ENCODE peak calls at places on chromosome 2, in five cellular contexts. T is GM12865, A is AG04450, G is GM06990, L is AG09309. P is an unnamed sample.
A peak's percentile ranks its signal among the peaks of the same experiment; 100 is the strongest.

GRCh38 chr2:202450785-202451184 is 74.7 kb downstream of the BMPR2 start:
- DNase-seq in L (no peak), T (no peak), G (no peak), A (no peak), P (no peak)

GRCh38 chr2:155947069-155947468 is 385.5 kb downstream of the NR4A2 start:
- DNase-seq in G (no peak), L (no peak), A (no peak), T (no peak), P (no peak)

GRCh38 chr2:205902041-205902898 is 183.7 kb downstream of the INO80D start:
- DNase-seq in G (no peak), T (no peak), A (no peak), L (no peak), P (no peak)

GRCh38 chr2:206082298-206082843 is 3.6 kb downstream of the INO80D start:
- DNase-seq in T (peak; percentile 3), G (no peak), L (no peak), A (no peak), P (no peak)

GRCh38 chr2:230774348-230774951 is 61.8 kb downstream of the CAB39 start:
- DNase-seq in L (peak; percentile 59), G (no peak), T (no peak), A (peak; percentile 51), P (no peak)

GRCh38 chr2:111032721-111033532 is 87.8 kb upstream of the BCL2L11 start:
- DNase-seq in L (no peak), G (no peak), A (no peak), T (peak; percentile 28), P (no peak)

GRCh38 chr2:145760781-145761649 is 1241.1 kb upstream of the ZEB2 start:
- DNase-seq in A (peak; percentile 57), L (peak; percentile 37), G (no peak), T (no peak), P (no peak)

GRCh38 chr2:206799083-206799482 is 33.7 kb downstream of the FASTKD2 start:
- DNase-seq in G (no peak), A (no peak), T (no peak), L (no peak), P (no peak)

GRCh38 chr2:85888020-85888744 is 608 bp downstream of the ST3GAL5 start:
- DNase-seq in A (no peak), T (peak; percentile 35), G (peak; percentile 56), L (no peak), P (peak; percentile 57)

GRCh38 chr2:198337368-198337767 is 533.0 kb downstream of the PLCL1 start:
- DNase-seq in L (no peak), T (no peak), A (no peak), G (no peak), P (no peak)

GRCh38 chr2:82731824-82732223 is 1727.3 kb downstream of the SUCLG1 start:
- DNase-seq in T (no peak), G (no peak), L (no peak), A (no peak), P (no peak)

GRCh38 chr2:227862741-227863588 is 8.5 kb upstream of the DAW1 start:
- DNase-seq in A (peak; percentile 29), T (no peak), G (no peak), L (peak; percentile 71), P (no peak)

GRCh38 chr2:177998996-177999395 is 73.6 kb downstream of the PDE11A start:
- DNase-seq in A (no peak), T (no peak), G (no peak), L (no peak), P (no peak)

GRCh38 chr2:109129921-109130725 is 1.1 kb downstream of the SH3RF3 start:
- DNase-seq in A (no peak), T (peak; percentile 29), G (no peak), L (no peak), P (peak; percentile 51)

GRCh38 chr2:232328516-232329460 is 49.8 kb upstream of the ALPP start:
- DNase-seq in L (no peak), A (no peak), G (no peak), T (no peak), P (peak; percentile 22)

GRCh38 chr2:55460562-55460961 is 40.9 kb upstream of the CCDC88A start:
- DNase-seq in L (no peak), T (peak; percentile 5), G (no peak), A (no peak), P (no peak)

GRCh38 chr2:1603059-1603458 is 141.3 kb downstream of the PXDN start:
- DNase-seq in L (no peak), G (no peak), T (no peak), A (no peak), P (no peak)

GRCh38 chr2:185472574-185472973 is 266.0 kb upstream of the FSIP2 start:
- DNase-seq in G (no peak), L (no peak), T (no peak), A (no peak), P (no peak)

GRCh38 chr2:28507806-28508764 is 12.2 kb downstream of the PLB1 start:
- DNase-seq in A (no peak), G (no peak), T (peak; percentile 4), L (no peak), P (no peak)

GRCh38 chr2:193584522-193584938 is 1389.8 kb upstream of the TMEFF2 start:
- DNase-seq in A (no peak), G (no peak), T (peak; percentile 51), L (no peak), P (no peak)

GRCh38 chr2:239467281-239467955 is 66.6 kb upstream of the HDAC4 start:
- DNase-seq in G (no peak), L (no peak), T (no peak), A (no peak), P (no peak)

GRCh38 chr2:102975996-102976636 is 214.3 kb downstream of the TMEM182 start:
- DNase-seq in A (no peak), T (peak; percentile 36), L (no peak), G (no peak), P (no peak)

GRCh38 chr2:3575534-3576324 is 669 bp downstream of the RPS7 start:
- DNase-seq in T (peak; percentile 27), L (no peak), A (no peak), G (peak; percentile 54), P (peak; percentile 57)

GRCh38 chr2:101873543-101873942 is 118.2 kb upstream of the IL1R2 start:
- DNase-seq in A (no peak), G (no peak), T (peak; percentile 27), L (no peak), P (no peak)

GRCh38 chr2:5539281-5540211 is 152.6 kb upstream of the SOX11 start:
- DNase-seq in A (no peak), G (no peak), L (no peak), T (no peak), P (no peak)

GRCh38 chr2:134282638-134283400 is 28.9 kb downstream of the MGAT5 start:
- DNase-seq in L (no peak), G (peak; percentile 72), T (peak; percentile 96), A (no peak), P (no peak)

GRCh38 chr2:169877406-169877805 is 50.2 kb downstream of the UBR3 start:
- DNase-seq in L (no peak), G (no peak), A (no peak), T (peak; percentile 8), P (no peak)

GRCh38 chr2:179263015-179263414 is 1.6 kb downstream of the SESTD1 start:
- DNase-seq in A (no peak), G (no peak), L (no peak), T (no peak), P (no peak)

GRCh38 chr2:133377021-133377481 is 191.2 kb downstream of the NCKAP5 start:
- DNase-seq in A (no peak), T (no peak), L (no peak), G (no peak), P (no peak)

DNA sequence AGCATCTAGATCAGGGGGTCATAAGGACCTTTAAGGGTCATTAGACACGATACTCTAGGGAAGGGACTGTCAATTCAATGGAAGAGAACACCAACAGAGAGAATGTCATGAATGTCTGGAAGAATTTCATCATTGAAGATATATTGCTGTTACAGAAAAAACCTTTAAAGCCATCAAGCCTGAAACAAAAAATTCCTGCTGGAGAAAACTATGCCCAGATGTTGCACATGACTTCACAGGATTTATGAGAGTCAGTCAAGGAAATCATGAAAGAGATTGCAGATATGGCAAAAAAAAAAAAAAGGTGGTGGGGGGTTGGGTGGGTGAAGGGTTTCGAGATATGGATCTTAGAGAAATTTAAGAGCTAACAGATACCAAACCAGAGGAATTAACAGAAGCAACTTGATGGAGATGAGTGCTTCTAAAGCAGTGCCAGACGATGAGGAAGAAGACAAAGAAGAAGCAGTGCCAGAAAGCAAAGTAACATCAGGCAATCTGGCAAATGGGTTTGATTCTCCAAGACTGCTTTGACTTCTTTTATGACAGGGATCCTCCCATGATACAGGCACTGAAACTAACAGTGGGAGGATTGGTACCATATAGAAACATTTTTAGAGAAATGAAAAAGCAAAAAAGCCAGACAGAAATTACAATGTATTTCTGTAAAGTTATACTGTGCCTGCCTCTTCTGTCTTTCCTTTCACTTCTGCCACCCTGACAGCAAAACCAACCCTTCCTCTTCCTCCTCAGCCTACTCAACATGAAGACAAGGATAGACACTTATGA is 28.5 kb downstream of the MAP4K3 start:
- DNase-seq in T (peak; percentile 43), A (no peak), G (peak; percentile 26), L (no peak), P (no peak)
- H3K4me3 ChIP-seq in T (no peak overlapping the region), A (no peak overlapping the region), G (peak overlapping the region; percentile 14), L (no peak overlapping the region), P (no peak overlapping the region)

GRCh38 chr2:164910091-164910899 is 45.0 kb downstream of the SLC38A11 start:
- DNase-seq in L (peak; percentile 55), T (peak; percentile 39), G (peak; percentile 7), A (peak; percentile 33), P (no peak)

GRCh38 chr2:164917296-164917903 is 37.9 kb downstream of the SLC38A11 start:
- DNase-seq in L (no peak), G (no peak), A (no peak), T (no peak), P (no peak)

GRCh38 chr2:164913011-164913410 is 42.3 kb downstream of the SLC38A11 start:
- DNase-seq in L (no peak), G (no peak), T (no peak), A (no peak), P (no peak)

GRCh38 chr2:164911832-164912231 is 43.5 kb downstream of the SLC38A11 start:
- DNase-seq in A (no peak), G (no peak), L (no peak), T (no peak), P (no peak)

GRCh38 chr2:164913640-164914346 is 41.5 kb downstream of the SLC38A11 start:
- DNase-seq in T (no peak), L (no peak), G (no peak), A (no peak), P (no peak)
- TF ChIP-seq CTCF in T (no peak), L (peak; percentile 38), G (peak; percentile 13), A (peak; percentile 30), P (peak; percentile 45)

GRCh38 chr2:31258351-31258750 is 24.4 kb downstream of the EHD3 start:
- DNase-seq in G (no peak), A (no peak), L (no peak), T (peak; percentile 76), P (no peak)

GRCh38 chr2:31259075-31259474 is 25.1 kb downstream of the EHD3 start:
- DNase-seq in G (no peak), L (no peak), A (no peak), T (no peak), P (no peak)

GRCh38 chr2:31254237-31255203 is 20.6 kb downstream of the EHD3 start:
- DNase-seq in G (no peak), A (no peak), L (no peak), T (no peak), P (no peak)

GRCh38 chr2:31255911-31256571 is 22.1 kb downstream of the EHD3 start:
- DNase-seq in T (peak; percentile 78), G (peak; percentile 83), A (no peak), L (no peak), P (no peak)

GRCh38 chr2:31256611-31257382 is 22.8 kb downstream of the EHD3 start:
- DNase-seq in L (no peak), T (no peak), G (no peak), A (no peak), P (no peak)
- H3K4me3 ChIP-seq in L (no peak overlapping the region), T (no peak overlapping the region), G (no peak overlapping the region), A (no peak overlapping the region), P (no peak overlapping the region)

GRCh38 chr2:26555246-26556133 is 77.6 kb upstream of the OTOF start:
- DNase-seq in G (no peak), L (no peak), T (no peak), A (no peak), P (no peak)
- TF ChIP-seq CTCF in G (peak; percentile 17), L (peak; percentile 30), T (no peak), A (peak; percentile 7), P (no peak)